ENCODE peak calls at places on chromosomes 2 and 18, in five cellular contexts. E, Q, V, R and I are unnamed samples.
A peak's percentile ranks its signal among the peaks of the same experiment; 100 is the strongest.

GRCh38 chr2:66569321-66569851 is 134.5 kb downstream of the MEIS1 start:
- ATAC-seq in E (peak; percentile 88), Q (no peak), V (peak; percentile 57), R (no peak), I (no peak)

GRCh38 chr2:230929381-230930148 is 4.5 kb upstream of the GPR55 start:
- ATAC-seq in E (peak; percentile 43), Q (no peak), V (no peak), R (peak; percentile 6), I (no peak)

GRCh38 chr2:1502891-1503304 is 89.6 kb downstream of the TPO start:
- ATAC-seq in E (no peak), Q (no peak), V (peak; percentile 10), R (peak; percentile 44), I (no peak)

GRCh38 chr2:46029332-46029811 is 267.8 kb upstream of the EPAS1 start:
- ATAC-seq in E (no peak), Q (no peak), V (no peak), R (peak; percentile 39), I (no peak)

GRCh38 chr2:46645681-46646162 is 166.4 kb downstream of the TMEM247 start:
- ATAC-seq in E (peak; percentile 76), Q (no peak), V (peak; percentile 74), R (peak; percentile 14), I (peak; percentile 80)

GRCh38 chr18:36328385-36328858 is 30.9 kb downstream of the FHOD3 start:
- ATAC-seq in E (no peak), Q (peak; percentile 77), V (no peak), R (no peak), I (no peak)

GRCh38 chr18:52481116-52481515 is 141.1 kb downstream of the DCC start:
- ATAC-seq in E (no peak), Q (no peak), V (no peak), R (no peak), I (no peak)

GRCh38 chr2:148046802-148047201 is 25.9 kb downstream of the MBD5 start:
- ATAC-seq in E (no peak), Q (no peak), V (no peak), R (no peak), I (no peak)

GRCh38 chr2:134583997-134584520 is 134.7 kb downstream of the TMEM163 start:
- ATAC-seq in E (no peak), Q (no peak), V (peak; percentile 37), R (no peak), I (no peak)

GRCh38 chr2:40210344-40210967 is 241.4 kb downstream of the SLC8A1 start:
- ATAC-seq in E (no peak), Q (no peak), V (no peak), R (no peak), I (no peak)

GRCh38 chr18:59963229-59963628 is 63.4 kb downstream of the PMAIP1 start:
- ATAC-seq in E (no peak), Q (no peak), V (no peak), R (no peak), I (no peak)

GRCh38 chr18:59960272-59960671 is 60.5 kb downstream of the PMAIP1 start:
- ATAC-seq in E (no peak), Q (peak; percentile 46), V (no peak), R (no peak), I (no peak)

GRCh38 chr18:59959079-59959478 is 59.3 kb downstream of the PMAIP1 start:
- ATAC-seq in E (no peak), Q (no peak), V (no peak), R (no peak), I (no peak)

GRCh38 chr18:59959606-59960005 is 59.8 kb downstream of the PMAIP1 start:
- ATAC-seq in E (no peak), Q (peak; percentile 19), V (no peak), R (no peak), I (no peak)

DNA sequence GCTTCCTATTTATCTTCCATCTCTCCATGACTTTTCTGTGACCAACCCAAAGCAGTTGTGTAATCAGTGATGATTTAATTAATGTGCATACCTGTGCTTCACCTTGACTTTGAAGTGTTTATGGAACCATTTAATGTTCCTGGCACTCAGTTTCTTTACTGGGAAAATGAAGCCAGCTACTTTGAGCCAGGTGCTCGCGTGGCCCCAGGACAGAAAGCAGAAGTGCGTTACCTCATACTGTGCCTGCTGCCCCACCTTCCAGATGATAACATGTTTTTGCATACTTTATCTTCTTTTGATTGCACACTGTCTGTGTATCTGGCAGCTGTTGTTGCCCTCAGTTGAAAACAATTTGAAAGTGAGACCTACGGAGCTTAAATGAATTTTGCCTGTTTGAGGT is 61.3 kb downstream of the PMAIP1 start:
- ATAC-seq in E (peak; percentile 34), Q (peak; percentile 86), V (peak; percentile 26), R (no peak), I (no peak)
- TF ChIP-seq POLR2AphosphoS5 in E (no peak), Q (no peak), V (no peak), R (no peak), I (no peak)

DNA sequence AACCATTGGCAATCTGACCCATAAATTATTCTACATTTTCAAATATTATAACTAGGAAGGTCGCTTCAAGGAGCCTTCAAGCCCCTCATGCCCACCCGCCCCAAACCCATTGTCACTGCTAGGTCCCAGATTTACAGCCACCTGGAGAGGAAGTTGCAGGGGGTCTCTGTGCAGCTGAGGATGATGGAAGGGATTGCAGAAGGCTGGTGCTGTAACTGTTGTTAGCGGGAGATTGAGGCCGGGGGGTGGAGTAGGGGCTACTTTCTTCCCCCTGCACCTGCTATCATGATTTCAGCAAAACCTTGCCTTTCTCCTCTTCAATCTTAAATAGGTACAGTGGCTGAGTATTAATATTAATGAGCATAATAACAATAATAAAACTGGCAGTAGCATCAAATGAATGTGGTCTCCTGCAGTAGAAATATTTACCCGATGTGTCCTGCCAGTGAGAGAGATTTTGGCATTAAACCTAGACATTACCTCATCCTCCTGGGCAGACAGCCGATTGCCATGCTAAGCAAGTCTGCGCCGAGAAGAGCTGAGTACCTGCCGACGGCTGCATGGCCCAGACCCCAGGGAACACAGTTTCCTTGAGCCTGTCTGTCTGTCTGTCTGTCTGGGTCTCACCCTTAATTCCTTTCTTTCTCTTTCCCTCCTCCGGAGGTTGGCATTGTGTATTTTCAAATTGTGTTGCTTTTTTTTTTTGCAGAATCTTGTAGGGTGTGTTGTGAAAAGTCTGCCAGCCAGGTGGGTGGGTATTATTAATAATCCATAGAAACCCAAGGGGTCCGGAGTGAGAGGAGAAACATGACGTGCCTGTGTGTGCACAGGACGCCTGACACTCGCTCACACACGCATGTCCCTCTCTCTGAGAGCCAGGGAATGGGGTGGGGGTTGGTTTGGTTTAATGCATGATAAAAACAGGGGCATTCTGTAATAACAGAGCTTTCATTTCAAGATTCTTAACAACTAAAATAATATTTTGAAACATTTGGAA is 225.2 kb downstream of the FAM210A start:
- ATAC-seq in E (no peak), Q (no peak), V (peak; percentile 90), R (no peak), I (peak; percentile 85)
- TF ChIP-seq EP300 in E (no peak), Q (no peak), V (no peak), R (no peak), I (no peak)

GRCh38 chr2:165893556-165893955 is 60.0 kb downstream of the TTC21B start:
- ATAC-seq in E (no peak), Q (no peak), V (no peak), R (no peak), I (no peak)

GRCh38 chr2:165891943-165892342 is 61.6 kb downstream of the TTC21B start:
- ATAC-seq in E (no peak), Q (no peak), V (no peak), R (no peak), I (no peak)

GRCh38 chr2:165889761-165890242 is 63.8 kb downstream of the TTC21B start:
- ATAC-seq in E (no peak), Q (no peak), V (no peak), R (no peak), I (no peak)

GRCh38 chr2:165891345-165891744 is 62.2 kb downstream of the TTC21B start:
- ATAC-seq in E (no peak), Q (no peak), V (no peak), R (no peak), I (no peak)

DNA sequence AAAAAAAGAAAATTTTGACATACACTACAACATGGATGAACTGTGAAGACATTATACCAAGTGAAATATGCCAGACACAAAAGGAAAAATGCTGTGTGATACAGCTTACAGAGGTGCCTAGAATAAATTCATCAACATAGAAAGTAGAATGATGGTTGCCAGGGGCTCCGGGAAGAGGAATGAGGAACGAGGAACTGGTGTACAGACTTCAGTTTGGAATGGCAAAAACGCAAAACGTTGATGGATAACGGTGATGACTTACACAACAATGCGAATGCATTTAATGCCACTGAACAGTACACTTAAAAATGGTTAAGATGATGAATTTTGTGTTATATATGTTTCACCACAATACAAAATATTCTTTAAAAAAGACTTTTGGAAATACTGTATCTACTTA is 61.0 kb downstream of the TTC21B start:
- ATAC-seq in E (no peak), Q (no peak), V (no peak), R (no peak), I (no peak)
- TF ChIP-seq POLR2AphosphoS5 in E (no peak), Q (no peak), V (no peak), R (no peak), I (no peak)

GRCh38 chr18:58286793-58287625 is 243.0 kb downstream of the NEDD4L start:
- ATAC-seq in E (no peak), Q (no peak), V (no peak), R (peak; percentile 75), I (no peak)

GRCh38 chr18:58287626-58288289 is 243.7 kb downstream of the NEDD4L start:
- ATAC-seq in E (no peak), Q (no peak), V (no peak), R (peak; percentile 61), I (no peak)

GRCh38 chr18:58288922-58289797 is 245.1 kb downstream of the NEDD4L start:
- ATAC-seq in E (no peak), Q (peak; percentile 90), V (no peak), R (no peak), I (no peak)

GRCh38 chr18:58284699-58285490 is 240.9 kb downstream of the NEDD4L start:
- ATAC-seq in E (peak; percentile 81), Q (no peak), V (peak; percentile 16), R (no peak), I (no peak)

GRCh38 chr18:58285731-58286130 is 241.7 kb downstream of the NEDD4L start:
- ATAC-seq in E (no peak), Q (no peak), V (peak; percentile 49), R (peak; percentile 22), I (no peak)
- TF ChIP-seq EP300 in E (no peak), Q (no peak), V (peak; percentile 100), R (no peak), I (no peak)

DNA sequence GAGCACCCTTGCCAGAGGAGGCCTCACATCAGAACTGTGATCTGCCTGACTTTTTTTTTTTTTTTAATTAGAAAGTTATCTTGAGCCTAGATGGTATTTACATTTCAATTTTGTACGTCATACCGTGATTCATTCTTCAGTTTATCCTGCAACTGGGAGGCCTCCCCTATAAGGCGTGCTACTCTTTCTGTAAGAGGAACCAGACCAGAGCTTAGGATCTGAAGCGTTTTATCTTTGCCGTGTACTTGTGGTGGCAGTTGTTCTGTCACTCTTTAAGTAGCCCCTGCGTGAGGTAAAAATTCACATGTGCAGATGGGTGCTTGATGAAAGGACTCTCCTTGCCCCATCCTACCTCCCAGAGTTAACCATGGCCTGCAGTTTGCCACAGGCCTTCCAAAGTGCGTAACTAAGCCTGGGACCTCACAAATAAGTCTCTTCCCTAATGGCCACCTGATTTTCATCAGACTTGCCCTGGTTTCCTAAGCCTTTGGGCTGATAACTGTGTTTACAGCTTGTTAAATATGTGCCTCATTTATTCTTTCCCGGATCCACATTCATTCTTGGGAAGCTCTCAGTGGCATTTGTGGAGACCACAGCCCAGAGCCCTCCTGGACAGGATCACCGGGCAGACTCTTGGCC is 96.0 kb downstream of the MTCL1 start:
- ATAC-seq in E (no peak), Q (no peak), V (no peak), R (no peak), I (peak; percentile 71)
- TF ChIP-seq POLR2AphosphoS5 in E (no peak), Q (no peak), V (no peak), R (no peak), I (peak; percentile 69)